ENCODE peak calls at places on chromosomes 3 and 15, in nine cellular contexts. One of them, this sample, is unnamed.

GRCh38 chr15:81071130-81071529 is 62.9 kb upstream of the CFAP161 start:
- DNase-seq in epithelial cell of esophagus: peak; percentile 52
- DNase-seq in heart left ventricle: no peak
- DNase-seq in CD8-positive, alpha-beta T cell: no peak
- DNase-seq in brain microvascular endothelial cell: peak; percentile 56
- DNase-seq in lower lobe of right lung: no peak
- DNase-seq in MM.1S: no peak
- DNase-seq in OCI-LY7: no peak
- DNase-seq in fibroblast of lung: peak; percentile 64
- DNase-seq in this sample: no peak

GRCh38 chr3:48157950-48158376 is 30.3 kb downstream of the CDC25A start:
- DNase-seq in epithelial cell of esophagus: peak; percentile 71
- DNase-seq in heart left ventricle: peak; percentile 68
- DNase-seq in CD8-positive, alpha-beta T cell: peak; percentile 49
- DNase-seq in brain microvascular endothelial cell: peak; percentile 48
- DNase-seq in lower lobe of right lung: peak; percentile 70
- DNase-seq in MM.1S: peak; percentile 48
- DNase-seq in OCI-LY7: peak; percentile 46
- DNase-seq in fibroblast of lung: peak; percentile 55
- DNase-seq in this sample: peak; percentile 36

GRCh38 chr15:72722071-72722696 is 36.2 kb downstream of the BBS4 start:
- DNase-seq in epithelial cell of esophagus: peak; percentile 79
- DNase-seq in heart left ventricle: peak; percentile 48
- DNase-seq in CD8-positive, alpha-beta T cell: peak; percentile 66
- DNase-seq in brain microvascular endothelial cell: peak; percentile 73
- DNase-seq in lower lobe of right lung: peak; percentile 57
- DNase-seq in MM.1S: peak; percentile 76
- DNase-seq in OCI-LY7: peak; percentile 69
- DNase-seq in fibroblast of lung: peak; percentile 64
- DNase-seq in this sample: peak; percentile 58

GRCh38 chr15:99967841-99968371 is 234.7 kb upstream of the LYSMD4 start:
- DNase-seq in epithelial cell of esophagus: peak; percentile 98
- DNase-seq in heart left ventricle: no peak
- DNase-seq in CD8-positive, alpha-beta T cell: no peak
- DNase-seq in brain microvascular endothelial cell: no peak
- DNase-seq in lower lobe of right lung: no peak
- DNase-seq in MM.1S: no peak
- DNase-seq in OCI-LY7: no peak
- DNase-seq in fibroblast of lung: peak; percentile 37
- DNase-seq in this sample: no peak

GRCh38 chr15:30953731-30954378 is 37.6 kb downstream of the MTMR10 start:
- DNase-seq in epithelial cell of esophagus: peak; percentile 91
- DNase-seq in heart left ventricle: no peak
- DNase-seq in CD8-positive, alpha-beta T cell: no peak
- DNase-seq in brain microvascular endothelial cell: peak; percentile 90
- DNase-seq in lower lobe of right lung: no peak
- DNase-seq in MM.1S: no peak
- DNase-seq in OCI-LY7: no peak
- DNase-seq in fibroblast of lung: peak; percentile 94
- DNase-seq in this sample: no peak

GRCh38 chr3:8632402-8633237 is 12.0 kb downstream of the SSUH2 start:
- DNase-seq in epithelial cell of esophagus: peak; percentile 88
- DNase-seq in heart left ventricle: no peak
- DNase-seq in CD8-positive, alpha-beta T cell: no peak
- DNase-seq in brain microvascular endothelial cell: no peak
- DNase-seq in lower lobe of right lung: no peak
- DNase-seq in MM.1S: no peak
- DNase-seq in OCI-LY7: no peak
- DNase-seq in fibroblast of lung: no peak
- DNase-seq in this sample: no peak

GRCh38 chr15:49715213-49715612 is 94.4 kb downstream of the DTWD1 start:
- DNase-seq in epithelial cell of esophagus: no peak
- DNase-seq in heart left ventricle: no peak
- DNase-seq in CD8-positive, alpha-beta T cell: no peak
- DNase-seq in brain microvascular endothelial cell: no peak
- DNase-seq in lower lobe of right lung: no peak
- DNase-seq in MM.1S: peak; percentile 12
- DNase-seq in OCI-LY7: no peak
- DNase-seq in fibroblast of lung: no peak
- DNase-seq in this sample: no peak

GRCh38 chr3:124800511-124801374 is 70.5 kb downstream of the UMPS start:
- DNase-seq in epithelial cell of esophagus: no peak
- DNase-seq in heart left ventricle: peak; percentile 81
- DNase-seq in CD8-positive, alpha-beta T cell: no peak
- DNase-seq in brain microvascular endothelial cell: peak; percentile 66
- DNase-seq in lower lobe of right lung: no peak
- DNase-seq in MM.1S: no peak
- DNase-seq in OCI-LY7: no peak
- DNase-seq in fibroblast of lung: peak; percentile 63
- DNase-seq in this sample: no peak

GRCh38 chr3:107756649-107757048 is 233.9 kb downstream of the BBX start:
- DNase-seq in epithelial cell of esophagus: no peak
- DNase-seq in heart left ventricle: no peak
- DNase-seq in CD8-positive, alpha-beta T cell: no peak
- DNase-seq in brain microvascular endothelial cell: no peak
- DNase-seq in lower lobe of right lung: no peak
- DNase-seq in MM.1S: no peak
- DNase-seq in OCI-LY7: no peak
- DNase-seq in fibroblast of lung: no peak
- DNase-seq in this sample: no peak

GRCh38 chr3:107753494-107753893 is 230.7 kb downstream of the BBX start:
- DNase-seq in epithelial cell of esophagus: peak; percentile 62
- DNase-seq in heart left ventricle: no peak
- DNase-seq in CD8-positive, alpha-beta T cell: no peak
- DNase-seq in brain microvascular endothelial cell: peak; percentile 51
- DNase-seq in lower lobe of right lung: no peak
- DNase-seq in MM.1S: peak; percentile 47
- DNase-seq in OCI-LY7: peak; percentile 35
- DNase-seq in fibroblast of lung: peak; percentile 32
- DNase-seq in this sample: no peak

GRCh38 chr3:107757140-107757539 is 234.4 kb downstream of the BBX start:
- DNase-seq in epithelial cell of esophagus: no peak
- DNase-seq in heart left ventricle: no peak
- DNase-seq in CD8-positive, alpha-beta T cell: no peak
- DNase-seq in brain microvascular endothelial cell: no peak
- DNase-seq in lower lobe of right lung: no peak
- DNase-seq in MM.1S: no peak
- DNase-seq in OCI-LY7: no peak
- DNase-seq in fibroblast of lung: no peak
- DNase-seq in this sample: no peak

GRCh38 chr3:107753988-107754387 is 231.2 kb downstream of the BBX start:
- DNase-seq in epithelial cell of esophagus: no peak
- DNase-seq in heart left ventricle: no peak
- DNase-seq in CD8-positive, alpha-beta T cell: no peak
- DNase-seq in brain microvascular endothelial cell: no peak
- DNase-seq in lower lobe of right lung: no peak
- DNase-seq in MM.1S: no peak
- DNase-seq in OCI-LY7: no peak
- DNase-seq in fibroblast of lung: peak; percentile 13
- DNase-seq in this sample: no peak

DNA sequence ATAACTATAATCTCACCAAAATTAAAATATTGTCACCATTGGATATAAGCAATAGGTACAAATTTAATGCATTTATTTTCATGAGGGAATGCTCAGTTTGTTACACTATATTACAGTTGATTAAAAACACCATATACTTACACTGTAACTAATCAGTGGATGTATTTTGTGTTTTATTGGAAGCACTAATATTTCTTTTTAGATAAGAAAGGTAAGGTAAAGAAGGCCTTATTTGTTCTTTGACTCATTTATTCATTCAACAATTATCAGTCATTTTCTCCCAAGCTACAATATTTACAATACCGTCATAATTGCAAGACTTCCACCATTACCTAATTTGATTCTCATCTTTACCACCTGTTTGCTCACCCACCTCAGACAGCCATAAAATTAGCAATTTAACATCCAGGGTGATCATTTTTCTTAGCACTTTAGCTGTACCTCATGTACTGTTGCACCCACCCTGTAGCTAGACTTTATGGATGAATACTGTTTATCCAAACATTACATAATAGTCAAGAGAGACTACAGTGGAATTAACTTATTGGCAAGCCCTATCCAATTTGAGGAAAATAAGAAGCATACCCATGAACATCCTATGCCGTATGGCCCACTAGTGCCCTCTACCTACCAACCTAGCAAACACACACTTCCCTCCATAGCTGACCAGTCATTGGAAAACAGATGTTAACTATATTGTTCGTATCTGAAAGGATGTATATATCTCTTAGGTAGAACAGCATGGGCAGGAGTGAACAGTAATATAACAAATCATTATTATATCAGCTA is 229.6 kb downstream of the BBX start:
- DNase-seq in epithelial cell of esophagus: peak; percentile 52
- DNase-seq in heart left ventricle: no peak
- DNase-seq in CD8-positive, alpha-beta T cell: no peak
- DNase-seq in brain microvascular endothelial cell: peak; percentile 42
- DNase-seq in lower lobe of right lung: no peak
- DNase-seq in MM.1S: peak; percentile 27
- DNase-seq in OCI-LY7: peak; percentile 37
- DNase-seq in fibroblast of lung: peak; percentile 25
- DNase-seq in this sample: no peak
- TF ChIP-seq CTCF in epithelial cell of esophagus: peak; percentile 71
- TF ChIP-seq CTCF in heart left ventricle: peak; percentile 9
- TF ChIP-seq CTCF in CD8-positive, alpha-beta T cell: no peak
- TF ChIP-seq CTCF in brain microvascular endothelial cell: peak; percentile 73
- TF ChIP-seq CTCF in lower lobe of right lung: peak; percentile 28
- TF ChIP-seq CTCF in MM.1S: peak; percentile 51
- TF ChIP-seq CTCF in OCI-LY7: peak; percentile 79
- TF ChIP-seq CTCF in fibroblast of lung: peak; percentile 40
- TF ChIP-seq CTCF in this sample: no peak

DNA sequence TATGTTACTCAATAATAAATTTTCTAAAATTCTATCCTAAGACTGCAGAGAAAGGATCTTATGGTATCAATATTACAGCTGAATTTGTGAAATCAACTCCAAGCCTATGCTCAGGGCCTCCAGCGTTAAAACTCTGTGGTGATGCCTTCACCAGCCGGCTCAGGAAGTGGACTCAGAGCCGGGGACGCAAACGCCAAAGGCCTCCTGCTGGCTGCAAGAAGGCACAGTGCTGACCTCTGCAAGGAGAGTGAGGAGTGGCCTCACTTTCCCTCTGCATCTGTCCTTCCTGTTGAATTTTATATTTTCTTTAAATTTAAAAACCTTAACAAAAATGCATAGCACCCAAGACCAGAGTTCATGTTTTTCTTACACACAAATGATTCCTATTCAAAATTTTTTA is 48.5 kb downstream of the HERC2 start:
- DNase-seq in epithelial cell of esophagus: no peak
- DNase-seq in heart left ventricle: no peak
- DNase-seq in CD8-positive, alpha-beta T cell: no peak
- DNase-seq in brain microvascular endothelial cell: peak; percentile 42
- DNase-seq in lower lobe of right lung: no peak
- DNase-seq in MM.1S: no peak
- DNase-seq in OCI-LY7: no peak
- DNase-seq in fibroblast of lung: no peak
- DNase-seq in this sample: no peak
- TF ChIP-seq CTCF in epithelial cell of esophagus: peak; percentile 2
- TF ChIP-seq CTCF in heart left ventricle: no peak
- TF ChIP-seq CTCF in CD8-positive, alpha-beta T cell: no peak
- TF ChIP-seq CTCF in brain microvascular endothelial cell: peak; percentile 75
- TF ChIP-seq CTCF in lower lobe of right lung: no peak
- TF ChIP-seq CTCF in MM.1S: no peak
- TF ChIP-seq CTCF in OCI-LY7: no peak
- TF ChIP-seq CTCF in fibroblast of lung: peak; percentile 24
- TF ChIP-seq CTCF in this sample: no peak

GRCh38 chr3:123290107-123290930 is 88.6 kb downstream of the SEC22A start:
- DNase-seq in epithelial cell of esophagus: no peak
- DNase-seq in heart left ventricle: no peak
- DNase-seq in CD8-positive, alpha-beta T cell: no peak
- DNase-seq in brain microvascular endothelial cell: no peak
- DNase-seq in lower lobe of right lung: no peak
- DNase-seq in MM.1S: no peak
- DNase-seq in OCI-LY7: no peak
- DNase-seq in fibroblast of lung: no peak
- DNase-seq in this sample: no peak

GRCh38 chr3:123291404-123291803 is 89.7 kb downstream of the SEC22A start:
- DNase-seq in epithelial cell of esophagus: no peak
- DNase-seq in heart left ventricle: no peak
- DNase-seq in CD8-positive, alpha-beta T cell: no peak
- DNase-seq in brain microvascular endothelial cell: no peak
- DNase-seq in lower lobe of right lung: no peak
- DNase-seq in MM.1S: no peak
- DNase-seq in OCI-LY7: no peak
- DNase-seq in fibroblast of lung: no peak
- DNase-seq in this sample: no peak

GRCh38 chr3:123290962-123291361 is 89.2 kb downstream of the SEC22A start:
- DNase-seq in epithelial cell of esophagus: no peak
- DNase-seq in heart left ventricle: no peak
- DNase-seq in CD8-positive, alpha-beta T cell: no peak
- DNase-seq in brain microvascular endothelial cell: no peak
- DNase-seq in lower lobe of right lung: no peak
- DNase-seq in MM.1S: no peak
- DNase-seq in OCI-LY7: no peak
- DNase-seq in fibroblast of lung: no peak
- DNase-seq in this sample: no peak

GRCh38 chr3:123287962-123288302 is 86.2 kb downstream of the SEC22A start:
- DNase-seq in epithelial cell of esophagus: no peak
- DNase-seq in heart left ventricle: no peak
- DNase-seq in CD8-positive, alpha-beta T cell: no peak
- DNase-seq in brain microvascular endothelial cell: no peak
- DNase-seq in lower lobe of right lung: no peak
- DNase-seq in MM.1S: no peak
- DNase-seq in OCI-LY7: peak; percentile 6
- DNase-seq in fibroblast of lung: no peak
- DNase-seq in this sample: no peak

DNA sequence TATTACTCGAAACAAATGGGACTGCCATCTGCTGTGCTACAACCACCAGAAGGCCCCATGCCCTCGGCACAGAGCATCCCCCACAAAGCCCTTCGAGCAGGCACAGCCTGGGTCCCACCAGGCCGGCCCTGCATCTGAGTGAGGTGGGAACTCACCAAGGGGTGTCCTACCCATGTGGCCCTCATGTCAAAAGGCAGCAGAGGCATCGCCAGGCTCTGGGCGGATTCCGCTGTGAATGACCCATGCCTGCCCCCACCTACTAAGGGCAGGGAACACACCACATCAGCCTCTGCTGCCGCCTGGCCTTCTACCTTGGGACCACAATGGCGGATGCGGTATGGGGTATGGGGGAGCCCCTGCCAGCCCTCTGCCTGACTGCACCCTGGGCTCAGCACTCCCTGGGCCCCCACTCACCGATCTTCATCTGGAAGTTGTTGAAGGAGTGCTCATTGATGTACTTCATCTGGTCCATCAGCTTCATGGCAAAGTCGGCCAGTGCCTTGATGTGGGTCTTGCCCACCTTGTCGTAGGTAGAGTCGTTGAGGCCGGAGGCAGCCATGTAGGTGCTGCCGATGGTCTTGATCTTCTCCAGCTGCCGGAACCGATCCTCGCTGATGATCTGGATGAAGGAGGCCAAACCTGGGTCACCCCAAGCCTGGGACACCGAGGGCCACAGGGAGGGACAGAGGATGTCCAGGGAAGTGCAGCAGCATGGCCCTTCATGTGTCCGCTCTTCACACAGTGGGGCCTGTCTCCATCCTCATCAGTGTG is 87.8 kb downstream of the SEC22A start:
- DNase-seq in epithelial cell of esophagus: no peak
- DNase-seq in heart left ventricle: no peak
- DNase-seq in CD8-positive, alpha-beta T cell: no peak
- DNase-seq in brain microvascular endothelial cell: no peak
- DNase-seq in lower lobe of right lung: no peak
- DNase-seq in MM.1S: no peak
- DNase-seq in OCI-LY7: no peak
- DNase-seq in fibroblast of lung: no peak
- DNase-seq in this sample: no peak
- TF ChIP-seq CTCF in epithelial cell of esophagus: no peak
- TF ChIP-seq CTCF in heart left ventricle: no peak
- TF ChIP-seq CTCF in CD8-positive, alpha-beta T cell: no peak
- TF ChIP-seq CTCF in brain microvascular endothelial cell: no peak
- TF ChIP-seq CTCF in lower lobe of right lung: no peak
- TF ChIP-seq CTCF in MM.1S: no peak
- TF ChIP-seq CTCF in OCI-LY7: no peak
- TF ChIP-seq CTCF in fibroblast of lung: no peak
- TF ChIP-seq CTCF in this sample: no peak

DNA sequence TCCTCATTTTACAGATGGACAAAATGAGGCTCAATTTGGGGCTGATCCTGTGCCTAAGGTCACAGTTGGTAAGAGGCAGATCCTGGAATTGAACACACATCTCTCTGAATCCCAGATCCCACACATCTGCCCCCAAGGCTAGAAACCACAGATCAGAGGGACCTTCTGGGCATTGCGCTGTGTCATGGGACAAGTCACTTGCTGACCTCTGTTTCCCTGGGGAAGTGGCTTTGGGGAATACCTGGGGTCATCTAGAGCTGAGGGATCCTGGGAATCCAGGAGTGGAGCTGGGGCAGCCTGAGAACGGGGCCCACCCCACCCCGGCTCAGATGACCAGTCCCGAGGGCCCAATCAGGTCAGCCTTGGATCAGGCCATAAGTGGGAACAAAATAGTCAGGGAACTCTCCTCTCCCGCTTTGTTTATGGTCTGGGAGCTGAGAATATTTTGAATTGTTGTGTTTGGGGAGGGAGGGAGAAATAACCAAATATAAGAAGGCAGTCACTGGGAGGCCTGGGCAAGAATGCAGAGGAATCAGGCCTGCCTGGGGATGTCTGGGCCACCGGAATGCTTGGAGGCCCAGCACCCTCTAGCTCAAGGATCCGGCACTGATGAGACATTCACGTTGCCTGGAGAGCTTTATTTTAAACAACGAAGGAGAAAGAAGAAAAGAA is 8.8 kb upstream of the SLC6A6 start:
- DNase-seq in epithelial cell of esophagus: no peak
- DNase-seq in heart left ventricle: no peak
- DNase-seq in CD8-positive, alpha-beta T cell: no peak
- DNase-seq in brain microvascular endothelial cell: peak; percentile 26
- DNase-seq in lower lobe of right lung: no peak
- DNase-seq in MM.1S: no peak
- DNase-seq in OCI-LY7: no peak
- DNase-seq in fibroblast of lung: peak; percentile 53
- DNase-seq in this sample: no peak
- TF ChIP-seq CTCF in epithelial cell of esophagus: no peak
- TF ChIP-seq CTCF in heart left ventricle: no peak
- TF ChIP-seq CTCF in CD8-positive, alpha-beta T cell: no peak
- TF ChIP-seq CTCF in brain microvascular endothelial cell: no peak
- TF ChIP-seq CTCF in lower lobe of right lung: no peak
- TF ChIP-seq CTCF in MM.1S: no peak
- TF ChIP-seq CTCF in OCI-LY7: no peak
- TF ChIP-seq CTCF in fibroblast of lung: no peak
- TF ChIP-seq CTCF in this sample: no peak